ENCODE peak calls at places on chromosomes 3 and 15, in seven cellular contexts. F, U, T, M, O, V and B are unnamed samples.

GRCh38 chr15:94287794-94288246 is 56.5 kb downstream of the MCTP2 start:
- DNase-seq in F (no peak), U (no peak), T (no peak), M (no peak), O (no peak), V (no peak), B (no peak)

GRCh38 chr15:80160570-80161156 is 7.9 kb downstream of the FAH start:
- DNase-seq in F (peak), U (no peak), T (no peak), M (peak), O (no peak), V (peak), B (peak)

GRCh38 chr3:43497405-43497804 is 124.4 kb downstream of the ANO10 start:
- DNase-seq in F (no peak), U (no peak), T (no peak), M (no peak), O (no peak), V (no peak), B (no peak)

GRCh38 chr3:175208316-175208715 is 349.2 kb downstream of the NAALADL2 start:
- DNase-seq in F (peak), U (peak), T (no peak), M (no peak), O (no peak), V (no peak), B (peak)

GRCh38 chr15:72790302-72790955 is 6.9 kb upstream of the ADPGK start:
- DNase-seq in F (peak), U (no peak), T (no peak), M (no peak), O (no peak), V (peak), B (no peak)

GRCh38 chr3:143078883-143079282 is 40.7 kb upstream of the CHST2 start:
- DNase-seq in F (peak), U (no peak), T (no peak), M (no peak), O (no peak), V (peak), B (no peak)

GRCh38 chr15:81924667-81925183 is 121.1 kb downstream of the MEX3B start:
- DNase-seq in F (no peak), U (no peak), T (no peak), M (no peak), O (no peak), V (no peak), B (no peak)

GRCh38 chr3:23830869-23831484 is 25.2 kb downstream of the UBE2E1 start:
- DNase-seq in F (no peak), U (no peak), T (no peak), M (no peak), O (no peak), V (no peak), B (no peak)

GRCh38 chr3:49707113-49707480 is 12.4 kb downstream of the AMIGO3 start:
- DNase-seq in F (peak), U (no peak), T (no peak), M (no peak), O (no peak), V (peak), B (no peak)

GRCh38 chr3:18808423-18808822 is 339.9 kb upstream of the KCNH8 start:
- DNase-seq in F (no peak), U (no peak), T (no peak), M (no peak), O (no peak), V (no peak), B (peak)

GRCh38 chr3:105598047-105598796 is 231.5 kb downstream of the ALCAM start:
- DNase-seq in F (peak), U (no peak), T (no peak), M (no peak), O (no peak), V (peak), B (peak)

GRCh38 chr3:99430348-99431134 is 207.9 kb upstream of the COL8A1 start:
- DNase-seq in F (peak), U (no peak), T (no peak), M (no peak), O (no peak), V (no peak), B (no peak)

GRCh38 chr15:74339371-74339770 is 28.1 kb downstream of the CYP11A1 start:
- DNase-seq in F (no peak), U (no peak), T (no peak), M (no peak), O (no peak), V (no peak), B (no peak)

GRCh38 chr15:91032919-91033803 is 10.8 kb upstream of the VPS33B start:
- DNase-seq in F (no peak), U (no peak), T (peak), M (peak), O (peak), V (no peak), B (no peak)

GRCh38 chr3:67245545-67245944 is 247.4 kb downstream of the KBTBD8 start:
- DNase-seq in F (no peak), U (no peak), T (no peak), M (no peak), O (no peak), V (no peak), B (no peak)

GRCh38 chr3:37765591-37766219 is 96.0 kb upstream of the CTDSPL start:
- DNase-seq in F (no peak), U (no peak), T (peak), M (no peak), O (no peak), V (peak), B (no peak)

GRCh38 chr3:72538070-72538745 is 310.0 kb downstream of the SHQ1 start:
- DNase-seq in F (no peak), U (no peak), T (no peak), M (no peak), O (no peak), V (no peak), B (no peak)

GRCh38 chr3:38154625-38155255 is 10.6 kb upstream of the OXSR1 start:
- DNase-seq in F (no peak), U (no peak), T (no peak), M (no peak), O (no peak), V (no peak), B (no peak)

GRCh38 chr3:171441381-171441780 is 18.8 kb downstream of the TNIK start:
- DNase-seq in F (no peak), U (no peak), T (no peak), M (no peak), O (no peak), V (no peak), B (no peak)

GRCh38 chr15:70379938-70380337 is 282.2 kb upstream of the TLE3 start:
- DNase-seq in F (no peak), U (no peak), T (no peak), M (no peak), O (no peak), V (no peak), B (no peak)

GRCh38 chr15:40055576-40056293 is 16.8 kb upstream of the SRP14 start:
- DNase-seq in F (no peak), U (no peak), T (peak), M (no peak), O (peak), V (no peak), B (no peak)

GRCh38 chr3:4426261-4426781 is 40.7 kb downstream of the SUMF1 start:
- DNase-seq in F (peak), U (no peak), T (no peak), M (no peak), O (no peak), V (peak), B (no peak)

GRCh38 chr3:97871788-97872187 is 50.0 kb downstream of the CRYBG3 start:
- DNase-seq in F (peak), U (no peak), T (no peak), M (no peak), O (no peak), V (peak), B (no peak)

GRCh38 chr3:8742921-8743605 is 9.5 kb downstream of the CAV3 start:
- DNase-seq in F (peak), U (no peak), T (no peak), M (no peak), O (no peak), V (peak), B (no peak)

GRCh38 chr15:95826831-95827230 is 503.7 kb upstream of the NR2F2 start:
- DNase-seq in F (no peak), U (no peak), T (no peak), M (no peak), O (no peak), V (no peak), B (no peak)
- TF ChIP-seq CTCF in F (no peak), U (no peak), T (no peak), M (no peak), O (no peak), V (no peak), B (peak)

DNA sequence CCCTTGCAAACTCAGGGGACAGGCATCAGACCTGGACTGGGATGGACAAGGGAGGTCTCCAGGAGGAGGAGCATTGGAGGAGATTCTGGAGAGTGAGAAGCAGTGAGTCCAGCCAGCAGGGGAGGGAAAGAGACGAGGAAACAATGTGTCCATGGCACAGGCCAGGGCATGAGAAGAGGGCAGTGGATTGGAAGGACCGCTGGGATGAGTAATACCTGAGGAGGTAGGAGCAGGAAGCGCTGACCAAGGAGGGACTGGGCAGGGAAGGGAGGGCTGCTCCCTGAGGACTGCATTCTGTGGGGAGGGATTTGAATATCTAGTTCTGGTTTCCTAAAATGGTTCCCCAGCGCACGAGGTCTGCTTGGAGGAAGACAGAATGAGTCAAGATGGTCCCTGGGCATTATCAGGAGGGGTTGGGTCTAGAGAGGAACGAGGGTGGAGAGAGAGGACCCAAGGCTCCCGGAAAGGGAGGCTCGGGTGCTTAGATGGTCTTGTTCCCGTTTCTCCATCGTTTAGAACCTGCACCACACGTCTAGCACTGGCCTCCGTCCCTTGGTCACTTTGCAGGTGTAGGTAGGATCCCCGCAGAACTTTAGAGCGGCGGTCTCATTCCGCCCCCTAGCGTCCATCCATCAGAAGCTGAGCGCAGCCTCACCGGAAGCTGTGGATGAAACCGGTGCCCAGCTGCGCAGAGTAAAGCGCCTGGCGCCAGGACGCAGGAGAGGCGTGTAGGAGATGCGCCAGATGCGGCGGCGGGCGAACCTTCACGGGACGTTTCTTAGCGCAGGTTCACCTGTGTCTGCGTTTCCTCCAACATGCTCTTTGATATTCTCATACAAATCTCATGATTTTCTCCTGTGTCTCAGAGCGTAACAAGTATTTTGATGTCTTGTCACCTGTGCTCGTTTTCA is 190.7 kb upstream of the NDN start:
- DNase-seq in F (no peak), U (peak), T (peak), M (peak), O (peak), V (peak), B (no peak)
- H3K4me3 ChIP-seq in F (no peak), U (no peak), T (no peak), M (no peak), O (no peak), V (no peak), B (no peak)

GRCh38 chr3:45546636-45547201 is 47.8 kb upstream of the LIMD1 start:
- DNase-seq in F (no peak), U (no peak), T (no peak), M (peak), O (no peak), V (no peak), B (peak)
- TF ChIP-seq CTCF in F (peak), U (peak), T (peak), M (peak), O (peak), V (peak), B (peak)

GRCh38 chr3:125212509-125213372 is at the start of gene SLC12A8:
- DNase-seq in F (no peak), U (no peak), T (peak), M (no peak), O (no peak), V (no peak), B (no peak)

GRCh38 chr3:125213946-125214542 is 1.5 kb upstream of the SLC12A8 start:
- DNase-seq in F (peak), U (no peak), T (no peak), M (no peak), O (no peak), V (peak), B (no peak)

GRCh38 chr3:125214738-125215137 is 2.2 kb upstream of the SLC12A8 start:
- DNase-seq in F (no peak), U (no peak), T (no peak), M (no peak), O (no peak), V (peak), B (no peak)

GRCh38 chr3:125212096-125212508 is 446 bp downstream of the SLC12A8 start:
- DNase-seq in F (no peak), U (no peak), T (peak), M (no peak), O (no peak), V (no peak), B (no peak)

DNA sequence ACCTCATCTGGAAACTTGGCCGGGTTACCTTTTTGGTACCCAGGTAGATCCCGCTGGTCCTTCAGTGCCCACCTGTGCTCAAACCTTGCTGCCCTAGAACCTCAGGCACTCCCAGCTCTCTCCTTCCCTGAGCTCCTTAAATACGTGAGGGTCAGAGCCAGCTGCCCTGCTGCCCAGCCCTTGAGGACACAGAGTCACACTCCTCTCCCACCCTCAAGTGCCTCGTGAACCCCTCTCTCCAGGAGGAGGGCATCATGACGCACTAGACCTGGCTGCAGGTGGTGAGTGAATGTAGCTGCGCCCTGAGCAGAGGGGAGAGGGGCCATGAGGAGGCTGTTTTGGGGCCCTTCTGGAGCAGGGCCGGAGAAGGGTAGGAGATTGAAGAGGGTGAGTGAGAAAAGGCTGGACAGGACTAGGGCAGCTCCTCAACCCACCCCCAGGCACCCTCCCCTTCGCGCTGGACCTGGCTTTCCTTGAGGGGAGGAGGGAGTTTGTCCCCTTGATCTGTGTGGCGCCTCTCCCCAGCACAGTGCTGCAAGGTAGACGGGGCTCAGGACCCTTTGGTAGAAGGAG is 939 bp downstream of the SLC12A8 start:
- DNase-seq in F (no peak), U (no peak), T (no peak), M (no peak), O (no peak), V (no peak), B (no peak)
- H3K4me3 ChIP-seq in F (no peak), U (peak), T (peak), M (peak), O (no peak), V (no peak), B (peak)